ENCODE peak calls at places on chromosomes 4 and X, in four cellular contexts. U is astrocyte of the spinal cord; W is GM23338; O is stimulated activated CD8-positive, alpha-beta memory T cell treated with anti-CD3 and anti-CD28 coated beads, Interleukin-7, amount 100 ng/mL, for 24 hours. I is an unnamed sample.

GRCh38 chrX:120309873-120310730 is 1.2 kb downstream of the TMEM255A start:
- DNase-seq in U (no peak), W (peak), O (no peak), I (no peak)

GRCh38 chr4:26330186-26330787 is 9.5 kb downstream of the RBPJ start:
- DNase-seq in U (peak), W (peak), O (no peak), I (no peak)

GRCh38 chrX:22800360-22800759 is 199.4 kb upstream of the DDX53 start:
- DNase-seq in U (peak), W (peak), O (no peak), I (no peak)

GRCh38 chr4:110622841-110623709 is at the start of gene PITX2:
- DNase-seq in U (peak), W (peak), O (no peak), I (peak)

GRCh38 chr4:173478136-173478860 is 51.7 kb downstream of the HAND2 start:
- DNase-seq in U (peak), W (no peak), O (no peak), I (no peak)

GRCh38 chr4:123418486-123418931 is 21.9 kb downstream of the SPRY1 start:
- DNase-seq in U (peak), W (peak), O (no peak), I (no peak)

GRCh38 chr4:1499465-1499864 is 93.2 kb upstream of the NKX1-1 start:
- DNase-seq in U (no peak), W (no peak), O (no peak), I (no peak)

GRCh38 chr4:90833698-90834097 is 706.5 kb downstream of the CCSER1 start:
- DNase-seq in U (no peak), W (peak), O (no peak), I (no peak)

GRCh38 chrX:15334561-15334960 is 762 bp downstream of the PIGA start:
- DNase-seq in U (peak), W (no peak), O (no peak), I (no peak)

GRCh38 chr4:182827981-182828677 is 89.1 kb downstream of the DCTD start:
- DNase-seq in U (no peak), W (no peak), O (no peak), I (no peak)

GRCh38 chr4:121677524-121677923 is 19.3 kb downstream of the ANXA5 start:
- DNase-seq in U (no peak), W (no peak), O (no peak), I (no peak)

GRCh38 chrX:82813671-82814078 is 694.4 kb upstream of the POU3F4 start:
- DNase-seq in U (peak), W (no peak), O (no peak), I (no peak)

GRCh38 chr4:57037982-57038604 is 59.4 kb downstream of the POLR2B start:
- DNase-seq in U (peak), W (peak), O (no peak), I (peak)

GRCh38 chr4:105520819-105521790 is 31.3 kb upstream of the ARHGEF38 start:
- DNase-seq in U (peak), W (peak), O (no peak), I (peak)

GRCh38 chr4:26088433-26088928 is 174.5 kb downstream of the SMIM20 start:
- DNase-seq in U (peak), W (no peak), O (no peak), I (no peak)

GRCh38 chr4:180770265-180770664 is 1472.9 kb upstream of the TENM3 start:
- DNase-seq in U (no peak), W (no peak), O (no peak), I (no peak)

GRCh38 chrX:155632424-155633100 is 19.8 kb upstream of the TMLHE start:
- DNase-seq in U (peak), W (no peak), O (no peak), I (no peak)

GRCh38 chr4:152283806-152284470 is 252.0 kb downstream of the FBXW7 start:
- DNase-seq in U (no peak), W (peak), O (no peak), I (no peak)

GRCh38 chr4:145347684-145348083 is 134.0 kb upstream of the SMAD1 start:
- DNase-seq in U (peak), W (no peak), O (no peak), I (no peak)

GRCh38 chr4:7652451-7652871 is 217.7 kb upstream of the PSAPL1 start:
- DNase-seq in U (peak), W (no peak), O (no peak), I (no peak)

GRCh38 chr4:88573995-88574394 is 18.3 kb upstream of the HERC3 start:
- DNase-seq in U (peak), W (peak), O (no peak), I (no peak)

GRCh38 chrX:21996872-21997271 is 35.3 kb upstream of the PHEX start:
- DNase-seq in U (peak), W (no peak), O (no peak), I (no peak)

GRCh38 chr4:180280076-180280475 is 1963.1 kb upstream of the TENM3 start:
- DNase-seq in U (no peak), W (no peak), O (no peak), I (no peak)

GRCh38 chr4:33579951-33580350 is 2664.4 kb downstream of the ARAP2 start:
- DNase-seq in U (no peak), W (no peak), O (no peak), I (no peak)

GRCh38 chr4:110503588-110504435 is 27.9 kb downstream of the ENPEP start:
- DNase-seq in U (peak), W (no peak), O (no peak), I (no peak)

GRCh38 chr4:110108470-110108869 is 89.9 kb downstream of the ELOVL6 start:
- DNase-seq in U (no peak), W (no peak), O (no peak), I (no peak)

GRCh38 chrX:429266-429825 is 42.6 kb upstream of the PPP2R3B start:
- DNase-seq in U (no peak), W (no peak), O (no peak), I (no peak)

GRCh38 chr4:155597281-155597680 is 69.4 kb upstream of the GUCY1A1 start:
- DNase-seq in U (no peak), W (no peak), O (no peak), I (no peak)

GRCh38 chr4:6944311-6945051 is 34.9 kb downstream of the TBC1D14 start:
- DNase-seq in U (no peak), W (no peak), O (no peak), I (no peak)

I was measured in GM18507.